ENCODE peak calls at places on chromosomes 16 and 17, in five cellular contexts. G is endothelial cell of umbilical vein, R is Karpas-422, Z is SJSA1, W is lower lobe of right lung. J is an unnamed sample. For H3K27me3, the result is how much of the 10 kb centered on the place peaks cover.

GRCh38 chr16:78096386-78096785 is 3.1 kb upstream of the WWOX start:
- DNase-seq in R (no peak), Z (no peak), W (no peak), G (no peak), J (no peak)

GRCh38 chr17:37714897-37715296 is 30.0 kb downstream of the HNF1B start:
- DNase-seq in Z (no peak), W (no peak), R (no peak), G (no peak), J (no peak)

GRCh38 chr16:79767597-79768280 is 167.2 kb upstream of the MAF start:
- DNase-seq in Z (peak), R (no peak), G (no peak), W (no peak), J (no peak)

GRCh38 chr17:28475151-28475900 is 1.9 kb downstream of the SLC13A2 start:
- DNase-seq in R (no peak), G (no peak), Z (no peak), W (no peak), J (no peak)

GRCh38 chr17:44097110-44097810 is 26.2 kb downstream of the HDAC5 start:
- DNase-seq in G (no peak), R (no peak), Z (peak), W (no peak), J (no peak)

GRCh38 chr17:49861150-49861884 is 13.4 kb upstream of the TAC4 start:
- DNase-seq in G (peak), Z (no peak), R (peak), W (no peak), J (no peak)

GRCh38 chr17:64599187-64599676 is 62.9 kb downstream of the SMURF2 start:
- DNase-seq in W (peak), R (no peak), G (no peak), Z (no peak), J (no peak)

GRCh38 chr17:48908047-48908843 is at the start of gene UBE2Z:
- DNase-seq in W (peak), R (peak), Z (peak), G (peak), J (peak)

GRCh38 chr17:29243792-29244191 is 2.9 kb upstream of the CRYBA1 start:
- DNase-seq in R (peak), W (no peak), Z (no peak), G (no peak), J (no peak)

GRCh38 chr17:49523706-49524472 is 28.8 kb downstream of the NGFR start:
- DNase-seq in R (peak), Z (no peak), G (no peak), W (no peak), J (no peak)

GRCh38 chr16:89917773-89918452 is 749 bp upstream of the MC1R start:
- DNase-seq in G (peak), R (peak), Z (peak), W (peak), J (no peak)

GRCh38 chr17:28467456-28468025 is 5.9 kb upstream of the SLC13A2 start:
- DNase-seq in R (no peak), G (no peak), W (no peak), Z (peak), J (peak)

GRCh38 chr16:65120811-65121721 is 797 bp downstream of the CDH11 start:
- DNase-seq in Z (peak), W (no peak), R (no peak), G (peak), J (no peak)

GRCh38 chr17:51434434-51435170 is 174.3 kb downstream of the UTP18 start:
- DNase-seq in Z (no peak), G (no peak), R (no peak), W (no peak), J (no peak)

GRCh38 chr16:11432856-11433395 is 87.7 kb downstream of the RMI2 start:
- DNase-seq in G (no peak), W (no peak), R (no peak), Z (no peak), J (no peak)

GRCh38 chr17:48868916-48869500 is 23.6 kb upstream of the ATP5MC1 start:
- DNase-seq in Z (no peak), W (no peak), R (no peak), G (no peak), J (no peak)

GRCh38 chr16:82199209-82199608 is 29.2 kb upstream of the MPHOSPH6 start:
- DNase-seq in Z (no peak), R (no peak), W (no peak), G (no peak), J (no peak)

GRCh38 chr17:55056530-55056929 is 88.0 kb downstream of the STXBP4 start:
- DNase-seq in Z (no peak), R (no peak), G (peak), W (no peak), J (no peak)

GRCh38 chr17:37699285-37699973 is 45.4 kb downstream of the HNF1B start:
- DNase-seq in R (no peak), W (no peak), Z (no peak), G (no peak), J (no peak)

GRCh38 chr17:77086433-77087010 is 54.2 kb upstream of the SEC14L1 start:
- DNase-seq in Z (peak), W (peak), R (peak), G (peak), J (peak)

GRCh38 chr17:4554997-4555799 is at the start of gene MYBBP1A:
- DNase-seq in W (peak), G (peak), R (peak), Z (peak), J (peak)

GRCh38 chr17:46742539-46743270 is 75.8 kb downstream of the WNT3 start:
- DNase-seq in Z (peak), R (no peak), G (peak), W (no peak), J (peak)

GRCh38 chr17:60327122-60327869 is 64.6 kb downstream of the USP32 start:
- DNase-seq in Z (no peak), W (no peak), R (no peak), G (no peak), J (no peak)

GRCh38 chr17:79742951-79743476 is 12.3 kb downstream of the ENPP7 start:
- DNase-seq in Z (no peak), R (no peak), G (no peak), W (no peak), J (no peak)

GRCh38 chr17:79747508-79748295 is 17.0 kb downstream of the ENPP7 start:
- DNase-seq in Z (no peak), G (no peak), W (no peak), R (no peak), J (no peak)

GRCh38 chr17:79743614-79744013 is 12.9 kb downstream of the ENPP7 start:
- DNase-seq in W (no peak), R (no peak), Z (no peak), G (no peak), J (no peak)

GRCh38 chr17:79746955-79747507 is 16.3 kb downstream of the ENPP7 start:
- DNase-seq in R (no peak), W (no peak), G (no peak), Z (no peak), J (no peak)

GRCh38 chr17:79745641-79746105 is 14.9 kb downstream of the ENPP7 start:
- DNase-seq in W (no peak), G (no peak), R (no peak), Z (no peak), J (no peak)
- H3K27me3 ChIP-seq in W (half or more), G (under half), R (under half), Z (half or more), J (half or more)

GRCh38 chr16:1650131-1650530 is 27.9 kb upstream of the JPT2 start:
- DNase-seq in Z (no peak), W (no peak), G (no peak), R (no peak), J (no peak)
- H3K4me3 ChIP-seq in Z (no peak), W (no peak), G (no peak), R (no peak), J (no peak)

DNA sequence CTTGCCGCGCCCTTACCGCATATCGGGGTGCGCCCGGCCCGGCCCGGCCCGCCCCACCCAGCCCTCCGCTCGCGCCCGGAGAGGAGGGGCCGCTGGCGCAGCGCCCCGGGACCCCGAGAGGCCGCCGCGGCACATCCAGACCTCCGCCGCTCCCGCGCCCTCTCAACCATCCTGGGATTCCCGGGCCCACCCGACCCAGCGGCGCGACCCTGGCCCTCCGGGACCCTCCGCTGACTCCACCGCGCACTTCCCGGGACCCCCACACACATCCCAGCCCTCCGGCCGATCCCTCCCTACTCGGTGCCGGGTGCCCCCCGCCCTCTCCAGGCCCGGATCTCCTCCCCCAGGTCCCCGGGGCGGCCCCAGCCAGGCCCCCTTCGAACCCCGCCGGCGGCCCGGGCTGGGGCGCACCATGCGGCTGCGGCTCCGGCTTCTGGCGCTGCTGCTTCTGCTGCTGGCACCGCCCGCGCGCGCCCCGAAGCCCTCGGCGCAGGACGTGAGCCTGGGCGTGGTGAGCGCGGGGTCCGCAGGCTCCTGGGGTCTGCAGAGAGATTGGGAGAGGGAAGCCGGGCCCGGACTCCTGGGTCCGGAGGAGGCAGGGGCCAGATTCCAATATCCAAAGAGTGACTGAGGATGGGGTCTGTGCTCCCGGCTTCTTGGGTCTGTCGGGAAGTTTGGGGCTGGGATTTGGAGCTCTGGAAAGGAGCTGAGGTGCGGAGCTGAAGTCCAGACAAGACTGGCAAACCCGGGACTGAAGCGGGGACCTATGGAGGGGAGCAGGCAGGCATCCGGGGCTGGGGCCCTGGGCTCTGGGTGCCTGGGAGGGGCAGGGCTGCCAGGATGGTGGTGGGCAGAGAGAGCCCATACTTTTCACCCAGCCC is at the start of gene MMP25:
- DNase-seq in R (no peak), G (no peak), Z (no peak), W (no peak), J (no peak)
- H3K27me3 ChIP-seq in R (under half), G (under half), Z (half or more), W (half or more), J (half or more)

DNA sequence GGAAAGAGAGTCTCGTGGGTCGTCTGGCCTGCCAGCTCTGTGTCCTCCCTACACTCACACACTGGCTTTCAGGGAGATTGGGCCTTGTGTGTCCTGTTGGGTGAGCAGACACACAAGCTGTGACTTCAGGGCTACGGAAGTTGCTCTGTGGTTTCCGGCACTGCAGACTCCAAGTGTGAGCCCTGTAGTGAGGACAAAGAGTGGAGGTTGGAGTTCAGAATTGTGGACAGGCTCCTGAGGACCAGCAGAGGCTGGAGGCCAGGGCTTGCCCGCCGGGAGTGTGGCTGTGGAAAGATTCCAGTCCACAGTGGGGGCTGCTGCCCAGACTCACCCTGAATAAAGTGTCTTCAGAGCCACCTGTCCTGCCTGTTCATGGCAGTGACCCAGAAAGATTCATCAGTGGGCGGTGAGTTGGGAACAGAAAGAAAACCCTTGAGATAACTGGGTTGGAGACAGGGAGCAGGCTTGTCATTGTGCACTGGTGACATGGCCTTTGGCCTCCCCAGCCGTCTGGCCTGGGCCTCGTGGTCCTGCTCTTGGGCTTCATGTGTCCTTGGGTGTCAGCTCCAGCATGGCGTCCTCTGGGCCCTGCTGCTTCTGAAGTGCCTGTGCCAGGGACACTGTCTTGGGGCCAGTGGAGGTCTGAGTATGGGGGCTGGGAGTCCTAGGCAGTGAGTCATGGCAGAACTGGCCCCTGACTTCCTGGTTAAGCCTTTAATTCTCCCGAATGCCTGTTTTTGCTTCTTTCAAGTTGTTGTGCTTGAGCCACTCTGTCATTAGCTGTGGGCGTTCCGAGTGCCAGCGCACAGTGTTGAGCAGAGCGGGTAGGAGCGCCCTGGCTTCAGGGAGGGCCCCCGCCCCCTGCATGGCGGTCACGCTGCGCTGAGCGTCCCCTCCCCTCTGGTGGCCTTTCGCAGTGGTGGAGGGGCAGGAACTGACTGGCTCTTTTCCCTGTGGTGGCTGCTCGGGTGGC is 19.9 kb upstream of the ZNF750 start:
- DNase-seq in W (peak), G (peak), R (no peak), Z (peak), J (no peak)
- H3K4me3 ChIP-seq in W (peak), G (no peak), R (no peak), Z (no peak), J (no peak)

DNA sequence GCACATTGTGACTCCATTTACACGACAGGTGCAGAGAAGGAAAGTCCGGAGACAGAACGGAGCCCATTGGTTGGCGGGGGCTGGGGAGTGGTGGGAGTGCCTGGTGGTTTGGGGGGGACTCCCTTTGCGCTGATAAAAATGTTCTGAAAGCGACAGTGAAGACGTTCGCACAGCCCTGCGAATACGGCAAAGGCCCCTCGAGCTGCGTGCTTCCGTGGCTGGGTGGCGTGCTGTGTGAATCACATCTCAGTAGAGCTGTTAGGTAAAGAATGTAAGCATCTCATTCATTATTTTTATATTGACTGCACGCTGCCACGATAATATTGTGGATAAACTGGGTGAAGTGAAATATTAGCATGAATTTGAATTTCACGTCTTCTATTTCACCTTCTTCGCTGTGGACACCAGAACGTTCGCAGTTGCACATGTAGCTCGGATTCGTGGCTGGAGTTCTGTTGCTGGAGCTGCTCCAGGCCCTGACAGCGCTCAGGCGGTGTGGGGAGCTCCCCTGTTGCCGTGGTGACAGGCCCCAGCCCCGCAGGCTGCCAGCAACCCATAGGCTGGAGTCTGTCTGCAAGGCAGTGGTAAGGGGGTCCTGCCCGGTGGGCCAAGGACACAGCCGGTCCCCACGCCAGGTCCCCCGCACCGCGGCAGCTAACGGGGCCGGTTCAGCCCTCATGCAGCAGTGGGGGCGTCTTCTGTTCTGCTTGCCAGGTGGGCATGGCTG is 44.6 kb downstream of the SOX8 start:
- DNase-seq in G (no peak), Z (no peak), R (no peak), W (no peak), J (no peak)
- H3K27me3 ChIP-seq in G (under half), Z (half or more), R (under half), W (half or more), J (under half)

GRCh38 chr17:40496170-40496569 is 5.3 kb downstream of the TNS4 start:
- DNase-seq in R (no peak), W (no peak), Z (no peak), G (no peak), J (no peak)

GRCh38 chr17:40495140-40495539 is 6.3 kb downstream of the TNS4 start:
- DNase-seq in G (no peak), W (no peak), R (no peak), Z (no peak), J (no peak)

GRCh38 chr17:40498281-40499084 is 2.9 kb downstream of the TNS4 start:
- DNase-seq in Z (no peak), R (no peak), G (no peak), W (no peak), J (no peak)

GRCh38 chr17:40497704-40498103 is 3.7 kb downstream of the TNS4 start:
- DNase-seq in R (peak), W (no peak), Z (no peak), G (no peak), J (no peak)

GRCh38 chr17:40496634-40497420 is 4.6 kb downstream of the TNS4 start:
- DNase-seq in R (peak), Z (no peak), W (no peak), G (no peak), J (no peak)
- H3K4me3 ChIP-seq in R (no peak), Z (no peak), W (no peak), G (no peak), J (no peak)

DNA sequence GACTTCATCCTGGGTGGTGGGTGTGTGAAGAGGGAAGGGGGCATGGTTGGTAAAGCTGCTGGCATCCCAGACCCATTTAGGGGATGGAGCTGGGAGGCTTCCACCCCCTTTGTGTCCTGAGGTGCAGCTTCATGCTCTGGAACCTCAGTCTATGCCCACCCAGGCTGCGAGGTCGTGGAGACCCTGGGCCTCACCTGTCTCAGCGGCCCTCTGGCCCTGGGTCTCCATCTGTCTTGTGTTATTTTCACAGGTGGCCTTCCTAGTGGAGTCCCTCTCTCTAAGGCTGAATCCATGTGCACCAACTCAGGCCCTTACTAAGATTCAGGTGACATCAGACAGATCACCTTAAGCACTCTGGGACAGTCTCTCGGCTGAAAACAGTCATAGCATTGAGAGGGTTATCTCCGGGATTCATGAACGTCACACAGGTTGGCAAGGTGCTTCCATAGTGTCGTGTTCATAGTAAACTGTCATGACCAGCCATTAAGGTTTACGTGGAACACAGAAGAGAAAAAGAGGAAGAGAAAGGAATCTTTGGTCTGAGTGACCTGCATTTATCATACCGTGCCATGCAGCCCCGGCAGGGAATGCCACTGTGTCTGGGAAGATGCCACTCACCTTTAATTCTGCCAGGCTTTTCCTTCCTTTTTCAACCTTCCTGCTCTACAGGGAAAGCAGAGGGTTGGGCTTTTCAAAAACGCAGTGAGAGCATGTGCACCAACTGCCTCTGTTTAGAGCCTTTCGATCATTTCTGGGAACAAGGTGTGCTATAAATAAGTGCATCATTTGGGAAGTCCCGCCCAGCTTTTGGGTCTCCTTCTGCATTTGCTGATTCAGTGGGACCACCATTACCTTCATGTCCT is 4.5 kb upstream of the FOXL1 start:
- DNase-seq in W (no peak), R (no peak), G (no peak), Z (no peak), J (no peak)
- H3K27me3 ChIP-seq in W (half or more), R (under half), G (under half), Z (under half), J (under half)

GRCh38 chr17:40312131-40312731 is 3.3 kb downstream of the RARA start:
- DNase-seq in W (no peak), G (no peak), Z (no peak), R (no peak), J (no peak)

GRCh38 chr17:40310882-40311391 is 2.0 kb downstream of the RARA start:
- DNase-seq in R (no peak), W (no peak), Z (no peak), G (no peak), J (no peak)

GRCh38 chr17:40309938-40310510 is 1.0 kb downstream of the RARA start:
- DNase-seq in R (no peak), W (no peak), Z (no peak), G (no peak), J (no peak)

GRCh38 chr17:40312893-40313659 is 4.1 kb downstream of the RARA start:
- DNase-seq in G (no peak), Z (no peak), R (no peak), W (no peak), J (no peak)

DNA sequence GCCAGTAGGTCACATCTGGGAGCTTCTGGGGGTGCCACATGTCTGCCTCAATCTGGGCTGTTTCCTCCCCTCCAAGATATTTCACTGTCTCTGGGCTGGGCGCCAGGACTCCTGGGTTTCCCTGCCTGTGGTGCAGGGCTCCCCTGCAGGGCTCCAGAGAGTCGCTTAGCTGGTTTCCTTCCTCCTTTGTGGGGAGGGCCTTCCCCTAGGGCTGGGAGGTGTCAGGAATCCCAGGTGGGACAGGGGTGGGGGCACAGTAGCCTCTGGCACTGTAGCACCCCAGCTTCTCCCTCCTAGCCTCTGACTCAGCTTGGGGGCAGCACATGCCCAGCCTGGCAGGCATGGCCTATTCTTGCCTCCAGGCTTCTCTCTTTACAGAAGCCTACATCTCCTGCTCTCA is 2.6 kb downstream of the RARA start:
- DNase-seq in Z (no peak), G (no peak), R (no peak), W (peak), J (no peak)
- H3K4me3 ChIP-seq in Z (no peak), G (no peak), R (no peak), W (no peak), J (no peak)

GRCh38 chr16:85991856-85992255 is 92.9 kb downstream of the IRF8 start:
- DNase-seq in G (no peak), W (no peak), R (no peak), Z (no peak), J (no peak)
- H3K27me3 ChIP-seq in G (under half), W (under half), R (under half), Z (under half), J (half or more)

J was measured in AG04450.